ENCODE peak calls at places on chromosome 5, in four cellular contexts. One of them, this sample, is unnamed. For H3K4me1 and H3K36me3, the result is how much of the 10 kb centered on the place peaks cover.

GRCh38 chr5:10719965-10720364 is 41.1 kb downstream of the DAP start:
- DNase-seq in GM23248: peak
- DNase-seq in hepatocyte: no peak
- DNase-seq in tibial nerve: no peak
- DNase-seq in this sample: no peak

GRCh38 chr5:16880547-16880946 is 55.5 kb downstream of the MYO10 start:
- DNase-seq in GM23248: no peak
- DNase-seq in hepatocyte: no peak
- DNase-seq in tibial nerve: no peak
- DNase-seq in this sample: no peak

GRCh38 chr5:141001854-141002666 is 35.8 kb downstream of the PCDHAC2 start:
- DNase-seq in GM23248: peak
- DNase-seq in hepatocyte: peak
- DNase-seq in tibial nerve: no peak
- DNase-seq in this sample: no peak

GRCh38 chr5:126335871-126336270 is 87.3 kb upstream of the GRAMD2B start:
- DNase-seq in GM23248: no peak
- DNase-seq in hepatocyte: no peak
- DNase-seq in tibial nerve: no peak
- DNase-seq in this sample: no peak

GRCh38 chr5:52896524-52897237 is 92.5 kb upstream of the ITGA2 start:
- DNase-seq in GM23248: peak
- DNase-seq in hepatocyte: no peak
- DNase-seq in tibial nerve: no peak
- DNase-seq in this sample: no peak

GRCh38 chr5:54867310-54867944 is 118.0 kb downstream of the ESM1 start:
- DNase-seq in GM23248: peak
- DNase-seq in hepatocyte: peak
- DNase-seq in tibial nerve: no peak
- DNase-seq in this sample: no peak

GRCh38 chr5:10672285-10673044 is 88.6 kb downstream of the DAP start:
- DNase-seq in GM23248: no peak
- DNase-seq in hepatocyte: no peak
- DNase-seq in tibial nerve: no peak
- DNase-seq in this sample: no peak

GRCh38 chr5:122723606-122724352 is 51.1 kb upstream of the SNX2 start:
- DNase-seq in GM23248: peak
- DNase-seq in hepatocyte: no peak
- DNase-seq in tibial nerve: peak
- DNase-seq in this sample: no peak

GRCh38 chr5:181121675-181122561 is 9.1 kb downstream of the OR2V1 start:
- DNase-seq in GM23248: no peak
- DNase-seq in hepatocyte: no peak
- DNase-seq in tibial nerve: no peak
- DNase-seq in this sample: no peak

GRCh38 chr5:176416965-176417364 is 626 bp upstream of the CLTB start:
- DNase-seq in GM23248: no peak
- DNase-seq in hepatocyte: no peak
- DNase-seq in tibial nerve: no peak
- DNase-seq in this sample: no peak

GRCh38 chr5:135174315-135175096 is 140.5 kb upstream of the PITX1 start:
- DNase-seq in GM23248: no peak
- DNase-seq in hepatocyte: no peak
- DNase-seq in tibial nerve: no peak
- DNase-seq in this sample: no peak

GRCh38 chr5:137738947-137739346 is 3.1 kb upstream of the KLHL3 start:
- DNase-seq in GM23248: no peak
- DNase-seq in hepatocyte: no peak
- DNase-seq in tibial nerve: no peak
- DNase-seq in this sample: no peak

GRCh38 chr5:178114325-178115135 is 1.2 kb downstream of the N4BP3 start:
- DNase-seq in GM23248: peak
- DNase-seq in hepatocyte: no peak
- DNase-seq in tibial nerve: no peak
- DNase-seq in this sample: peak

GRCh38 chr5:67105270-67105669 is 91.3 kb downstream of the CD180 start:
- DNase-seq in GM23248: no peak
- DNase-seq in hepatocyte: no peak
- DNase-seq in tibial nerve: no peak
- DNase-seq in this sample: no peak

GRCh38 chr5:101897914-101898313 is 398.2 kb downstream of the SLCO4C1 start:
- DNase-seq in GM23248: no peak
- DNase-seq in hepatocyte: no peak
- DNase-seq in tibial nerve: no peak
- DNase-seq in this sample: no peak

GRCh38 chr5:40680741-40681350 is 1.1 kb downstream of the PTGER4 start:
- DNase-seq in GM23248: no peak
- DNase-seq in hepatocyte: no peak
- DNase-seq in tibial nerve: peak
- DNase-seq in this sample: peak

GRCh38 chr5:138944527-138945322 is 69.6 kb upstream of the LRRTM2 start:
- DNase-seq in GM23248: no peak
- DNase-seq in hepatocyte: no peak
- DNase-seq in tibial nerve: no peak
- DNase-seq in this sample: no peak

GRCh38 chr5:54403121-54403520 is 52.4 kb upstream of the HSPB3 start:
- DNase-seq in GM23248: no peak
- DNase-seq in hepatocyte: no peak
- DNase-seq in tibial nerve: no peak
- DNase-seq in this sample: no peak

GRCh38 chr5:154370119-154370518 is 75.7 kb upstream of the SAP30L start:
- DNase-seq in GM23248: peak
- DNase-seq in hepatocyte: no peak
- DNase-seq in tibial nerve: no peak
- DNase-seq in this sample: no peak

GRCh38 chr5:138753794-138754698 is 821 bp downstream of the CTNNA1 start:
- DNase-seq in GM23248: peak
- DNase-seq in hepatocyte: peak
- DNase-seq in tibial nerve: peak
- DNase-seq in this sample: no peak

GRCh38 chr5:44275329-44275728 is 113.9 kb downstream of the FGF10 start:
- DNase-seq in GM23248: no peak
- DNase-seq in hepatocyte: no peak
- DNase-seq in tibial nerve: no peak
- DNase-seq in this sample: no peak

GRCh38 chr5:41524174-41524573 is 13.8 kb upstream of the PLCXD3 start:
- DNase-seq in GM23248: peak
- DNase-seq in hepatocyte: no peak
- DNase-seq in tibial nerve: no peak
- DNase-seq in this sample: no peak

GRCh38 chr5:9947231-9947693 is 302.4 kb downstream of the ATPSCKMT start:
- DNase-seq in GM23248: peak
- DNase-seq in hepatocyte: no peak
- DNase-seq in tibial nerve: no peak
- DNase-seq in this sample: no peak

GRCh38 chr5:134969166-134969565 is 1.5 kb downstream of the CATSPER3 start:
- DNase-seq in GM23248: no peak
- DNase-seq in hepatocyte: no peak
- DNase-seq in tibial nerve: no peak
- DNase-seq in this sample: no peak

GRCh38 chr5:102600964-102601363 is 102.2 kb upstream of the SLCO6A1 start:
- DNase-seq in GM23248: peak
- DNase-seq in hepatocyte: no peak
- DNase-seq in tibial nerve: no peak
- DNase-seq in this sample: no peak

GRCh38 chr5:71829206-71829605 is 110.1 kb downstream of the CARTPT start:
- DNase-seq in GM23248: no peak
- DNase-seq in hepatocyte: no peak
- DNase-seq in tibial nerve: no peak
- DNase-seq in this sample: no peak

GRCh38 chr5:154967419-154968024 is 26.6 kb downstream of the MRPL22 start:
- DNase-seq in GM23248: peak
- DNase-seq in hepatocyte: peak
- DNase-seq in tibial nerve: no peak
- DNase-seq in this sample: no peak

GRCh38 chr5:110852541-110852940 is 113.7 kb downstream of the SLC25A46 start:
- DNase-seq in GM23248: no peak
- DNase-seq in hepatocyte: no peak
- DNase-seq in tibial nerve: no peak
- DNase-seq in this sample: no peak
- H3K4me1 ChIP-seq in GM23248: under half
- H3K4me1 ChIP-seq in hepatocyte: under half
- H3K4me1 ChIP-seq in tibial nerve: under half
- H3K4me1 ChIP-seq in this sample: under half

GRCh38 chr5:170296935-170297588 is 515 bp downstream of the LCP2 start:
- DNase-seq in GM23248: no peak
- DNase-seq in hepatocyte: no peak
- DNase-seq in tibial nerve: no peak
- DNase-seq in this sample: no peak
- H3K27ac ChIP-seq in GM23248: no peak
- H3K27ac ChIP-seq in hepatocyte: no peak
- H3K27ac ChIP-seq in tibial nerve: no peak
- H3K27ac ChIP-seq in this sample: peak

GRCh38 chr5:150036513-150036912 is 36.0 kb downstream of the HMGXB3 start:
- DNase-seq in GM23248: peak
- DNase-seq in hepatocyte: peak
- DNase-seq in tibial nerve: no peak
- DNase-seq in this sample: no peak
- H3K36me3 ChIP-seq in GM23248: half or more
- H3K36me3 ChIP-seq in hepatocyte: under half
- H3K36me3 ChIP-seq in tibial nerve: half or more
- H3K36me3 ChIP-seq in this sample: half or more

GRCh38 chr5:179616002-179616594 is 7.4 kb downstream of the HNRNPH1 start:
- DNase-seq in GM23248: no peak
- DNase-seq in hepatocyte: no peak
- DNase-seq in tibial nerve: no peak
- DNase-seq in this sample: no peak
- H3K4me1 ChIP-seq in GM23248: under half
- H3K4me1 ChIP-seq in hepatocyte: under half
- H3K4me1 ChIP-seq in tibial nerve: under half
- H3K4me1 ChIP-seq in this sample: half or more

GRCh38 chr5:68287631-68287975 is 72.0 kb downstream of the PIK3R1 start:
- DNase-seq in GM23248: no peak
- DNase-seq in hepatocyte: no peak
- DNase-seq in tibial nerve: no peak
- DNase-seq in this sample: no peak

GRCh38 chr5:68286612-68286912 is 71.0 kb downstream of the PIK3R1 start:
- DNase-seq in GM23248: no peak
- DNase-seq in hepatocyte: no peak
- DNase-seq in tibial nerve: no peak
- DNase-seq in this sample: no peak

GRCh38 chr5:68288756-68289134 is 73.2 kb downstream of the PIK3R1 start:
- DNase-seq in GM23248: no peak
- DNase-seq in hepatocyte: peak
- DNase-seq in tibial nerve: no peak
- DNase-seq in this sample: no peak

GRCh38 chr5:68289576-68289975 is 74.0 kb downstream of the PIK3R1 start:
- DNase-seq in GM23248: peak
- DNase-seq in hepatocyte: no peak
- DNase-seq in tibial nerve: no peak
- DNase-seq in this sample: no peak

DNA sequence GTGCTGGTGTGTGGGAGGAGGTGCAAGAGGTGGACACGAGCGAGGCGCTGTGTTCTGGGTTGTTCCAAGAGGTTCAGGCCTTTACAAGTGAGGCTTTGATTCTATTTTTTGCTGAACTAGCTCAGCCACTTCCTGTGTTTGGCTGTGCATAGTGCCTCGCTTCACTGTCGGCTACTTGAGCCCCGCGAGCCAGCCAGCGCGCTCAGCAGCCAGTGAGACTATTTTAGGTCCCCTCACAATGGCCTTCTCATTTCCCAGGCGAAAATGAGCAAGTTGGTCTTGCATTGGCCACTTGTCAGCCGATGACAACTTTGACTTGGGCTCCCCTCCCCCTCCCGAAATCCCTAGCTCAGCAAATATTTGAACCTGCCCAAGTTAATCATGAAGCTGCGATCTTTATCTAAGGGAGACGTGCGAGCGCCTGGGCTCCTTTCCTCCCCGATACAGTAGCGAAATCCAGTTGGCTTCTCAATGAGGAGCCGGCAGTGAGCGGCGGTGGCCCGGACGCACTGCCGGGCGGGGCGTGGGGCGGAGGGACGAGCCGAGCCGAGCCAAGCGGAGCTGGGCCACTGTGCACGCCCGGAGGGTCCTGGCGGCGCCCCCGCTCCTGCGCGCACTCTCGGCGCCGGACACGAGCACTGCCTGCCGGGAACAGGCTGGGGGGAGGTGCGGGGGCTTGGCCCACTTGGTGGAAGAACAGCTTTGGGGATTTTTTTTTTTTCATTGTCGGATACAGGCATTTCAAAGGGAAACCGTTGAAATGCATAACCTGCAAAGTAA is 72.6 kb downstream of the PIK3R1 start:
- DNase-seq in GM23248: peak
- DNase-seq in hepatocyte: peak
- DNase-seq in tibial nerve: no peak
- DNase-seq in this sample: peak
- H3K27ac ChIP-seq in GM23248: peak
- H3K27ac ChIP-seq in hepatocyte: peak
- H3K27ac ChIP-seq in tibial nerve: peak
- H3K27ac ChIP-seq in this sample: peak

This sample was measured in CD8-positive, alpha-beta memory T cell.